ENCODE peak calls at places on chromosomes 16 and 17, in seven cellular contexts. J is NCI-H1436, H is NCI-H1105, Q is midbrain, F is tibial nerve, X is C1 segment of cervical spinal cord, T is iris pigment epithelial cell. A is an unnamed sample.
A peak's percentile ranks its signal among the peaks of the same experiment; 100 is the strongest.

GRCh38 chr17:1455291-1455747 is 713 bp downstream of the CRK start:
- DNase-seq in T (peak; percentile 68), X (no peak), J (peak; percentile 34), H (peak; percentile 16), F (no peak), Q (peak; percentile 24), A (peak; percentile 86)

GRCh38 chr17:4444782-4445473 is 11.2 kb downstream of the SPNS3 start:
- DNase-seq in H (no peak), T (no peak), X (peak; percentile 37), F (peak; percentile 16), Q (no peak), J (no peak), A (no peak)

GRCh38 chr17:51499906-51500305 is 239.6 kb downstream of the UTP18 start:
- DNase-seq in Q (no peak), T (no peak), H (no peak), F (no peak), X (peak; percentile 33), J (no peak), A (no peak)

GRCh38 chr17:35540589-35541404 is 3.3 kb upstream of the SLFN12L start:
- DNase-seq in J (no peak), H (no peak), T (peak; percentile 83), Q (no peak), X (peak; percentile 0), F (peak; percentile 20), A (peak; percentile 24)

GRCh38 chr16:69924777-69925191 is 26.4 kb upstream of the CLEC18A start:
- DNase-seq in F (peak; percentile 67), H (no peak), X (no peak), Q (no peak), T (peak; percentile 86), J (no peak), A (no peak)

GRCh38 chr17:73592531-73592961 is 51.7 kb downstream of the SDK2 start:
- DNase-seq in H (no peak), X (no peak), Q (no peak), F (no peak), T (no peak), J (no peak), A (no peak)

GRCh38 chr17:38799501-38800236 is at the start of gene PIP4K2B:
- DNase-seq in T (peak; percentile 99), F (peak; percentile 89), Q (peak; percentile 92), X (peak; percentile 94), J (peak; percentile 99), H (peak; percentile 97), A (peak; percentile 96)

GRCh38 chr16:27189335-27189972 is 13.9 kb upstream of the KDM8 start:
- DNase-seq in J (no peak), H (no peak), X (no peak), F (no peak), T (no peak), Q (no peak), A (no peak)

GRCh38 chr16:23160082-23160481 is 10.8 kb upstream of the USP31 start:
- DNase-seq in Q (no peak), T (no peak), F (no peak), H (no peak), J (no peak), X (no peak), A (no peak)

GRCh38 chr16:48608871-48609452 is 1.0 kb downstream of the N4BP1 start:
- DNase-seq in T (no peak), F (no peak), X (no peak), H (no peak), J (no peak), Q (no peak), A (no peak)

GRCh38 chr16:85751665-85752501 is 987 bp upstream of the C16orf74 start:
- DNase-seq in H (no peak), J (peak; percentile 35), F (no peak), Q (no peak), X (no peak), T (no peak), A (peak; percentile 96)

GRCh38 chr17:75748706-75749105 is 16.3 kb downstream of the GALK1 start:
- DNase-seq in Q (no peak), J (no peak), F (no peak), H (no peak), T (no peak), X (no peak), A (no peak)